ENCODE peak calls at places on chromosomes 3 and 15, in eight cellular contexts. Y is tibial artery; X is ovary; S is non-pigmented ciliary epithelial cell; K is iris pigment epithelial cell; C is nucleus accumbens; O is EL; Q is activated CD8-positive, alpha-beta T cell treated with anti-CD3 and anti-CD28 coated beads for 36 hours. U is an unnamed sample.

GRCh38 chr3:184549793-184550585 is 11.6 kb upstream of the EPHB3 start:
- DNase-seq in Y (no peak), X (no peak), S (no peak), K (no peak), C (peak; percentile 54), O (no peak), Q (no peak), U (no peak)

GRCh38 chr3:66336358-66336766 is 115.6 kb downstream of the SLC25A26 start:
- DNase-seq in Y (no peak), X (no peak), S (no peak), K (peak; percentile 65), C (no peak), O (peak; percentile 60), Q (no peak), U (no peak)

GRCh38 chr3:48187579-48188265 is 495 bp downstream of the CDC25A start:
- DNase-seq in Y (peak; percentile 58), X (peak; percentile 93), S (no peak), K (no peak), C (no peak), O (peak; percentile 16), Q (peak; percentile 50), U (no peak)

GRCh38 chr3:84567796-84568195 is 391.0 kb upstream of the CADM2 start:
- DNase-seq in Y (no peak), X (no peak), S (no peak), K (no peak), C (no peak), O (no peak), Q (no peak), U (no peak)

GRCh38 chr3:133921592-133921991 is 25.9 kb upstream of the RAB6B start:
- DNase-seq in Y (no peak), X (no peak), S (no peak), K (no peak), C (no peak), O (no peak), Q (no peak), U (no peak)

GRCh38 chr3:139427283-139428060 is 38.0 kb upstream of the COPB2 start:
- DNase-seq in Y (no peak), X (no peak), S (peak; percentile 52), K (peak; percentile 80), C (no peak), O (peak; percentile 61), Q (no peak), U (no peak)

GRCh38 chr3:188122571-188123169 is 31.3 kb upstream of the LPP start:
- DNase-seq in Y (no peak), X (no peak), S (no peak), K (peak; percentile 24), C (no peak), O (no peak), Q (no peak), U (no peak)

GRCh38 chr15:58546635-58547627 is 115.1 kb downstream of the LIPC start:
- DNase-seq in Y (peak; percentile 49), X (peak; percentile 77), S (peak; percentile 83), K (peak; percentile 92), C (no peak), O (peak; percentile 97), Q (no peak), U (no peak)

GRCh38 chr3:48476426-48477053 is 27.4 kb downstream of the SHISA5 start:
- DNase-seq in Y (no peak), X (no peak), S (no peak), K (no peak), C (no peak), O (no peak), Q (no peak), U (no peak)

GRCh38 chr3:167996514-167996913 is 99.2 kb downstream of the GOLIM4 start:
- DNase-seq in Y (no peak), X (no peak), S (no peak), K (no peak), C (no peak), O (no peak), Q (no peak), U (no peak)

GRCh38 chr3:184679056-184679502 is 32.8 kb downstream of the MAGEF1 start:
- DNase-seq in Y (no peak), X (peak; percentile 75), S (no peak), K (no peak), C (no peak), O (no peak), Q (no peak), U (no peak)

GRCh38 chr3:72675243-72675642 is 173.0 kb downstream of the SHQ1 start:
- DNase-seq in Y (no peak), X (no peak), S (no peak), K (no peak), C (no peak), O (no peak), Q (no peak), U (no peak)

U was measured in activated CD4-positive, alpha-beta memory T cell treated with anti-CD3 and anti-CD28 coated beads for 36 hours.